ENCODE peak calls at places on chromosomes 2 and 18, in five cellular contexts. N is effector CD4-positive, alpha-beta T cell; M is stimulated activated naive CD4-positive, alpha-beta T cell treated with Interleukin-2 at 50 U/mL for 16 hours; R is effector memory CD4-positive, alpha-beta T cell; Q is HEK293T. X is an unnamed sample.

GRCh38 chr2:215845839-215846586 is 167.3 kb downstream of the MREG start:
- DNase-seq in M (no peak), N (no peak), Q (no peak), R (no peak), X (no peak)

GRCh38 chr18:46335551-46336059 is 231.4 kb downstream of the HAUS1 start:
- DNase-seq in Q (no peak), M (no peak), N (no peak), R (no peak), X (no peak)

GRCh38 chr2:150097891-150098595 is 389.4 kb downstream of the RND3 start:
- DNase-seq in R (no peak), Q (no peak), N (no peak), M (no peak), X (no peak)

GRCh38 chr2:109223490-109223889 is 94.5 kb downstream of the SH3RF3 start:
- DNase-seq in R (no peak), Q (no peak), M (no peak), N (no peak), X (no peak)

GRCh38 chr2:132670104-132670960 is at the start of gene LYPD1:
- DNase-seq in N (no peak), Q (peak; percentile 19), R (no peak), M (no peak), X (no peak)

GRCh38 chr2:95366514-95366913 is 36.0 kb upstream of the FAHD2A start:
- DNase-seq in N (no peak), M (no peak), Q (no peak), R (no peak), X (no peak)

GRCh38 chr2:70977605-70978205 is 725 bp upstream of the ANKRD53 start:
- DNase-seq in M (no peak), R (no peak), Q (no peak), N (no peak), X (no peak)

GRCh38 chr18:62486290-62486964 is 36.4 kb upstream of the ZCCHC2 start:
- DNase-seq in N (no peak), M (no peak), Q (no peak), R (no peak), X (no peak)

GRCh38 chr2:143261986-143262784 is 133.0 kb downstream of the ARHGAP15 start:
- DNase-seq in M (peak; percentile 38), N (peak; percentile 36), R (peak; percentile 48), Q (no peak), X (peak; percentile 40)

GRCh38 chr2:235666240-235666781 is 172.5 kb downstream of the AGAP1 start:
- DNase-seq in R (no peak), Q (peak; percentile 57), N (no peak), M (no peak), X (peak; percentile 37)

GRCh38 chr2:118119158-118119715 is 31.0 kb downstream of the INSIG2 start:
- DNase-seq in N (no peak), R (no peak), Q (no peak), M (no peak), X (no peak)

GRCh38 chr2:65749549-65749948 is 317.1 kb upstream of the SPRED2 start:
- DNase-seq in M (no peak), Q (no peak), N (no peak), R (no peak), X (no peak)

GRCh38 chr2:185658766-185659165 is 79.8 kb upstream of the FSIP2 start:
- DNase-seq in Q (no peak), M (no peak), N (no peak), R (no peak), X (no peak)

X was measured in effector memory CD8-positive, alpha-beta T cell.